ENCODE peak calls at places on chromosomes 11 and 22, in ten cellular contexts. One of them, this sample, is unnamed.

GRCh38 chr22:44669725-44670027 is 32.3 kb upstream of the PRR5 start:
- DNase-seq in endothelial cell of umbilical vein: no peak
- DNase-seq in NCI-H1417: no peak
- DNase-seq in EL: peak
- DNase-seq in EH: peak
- DNase-seq in psoas muscle: no peak
- DNase-seq in activated CD4-positive, CD25-positive, alpha-beta regulatory T cell: no peak
- DNase-seq in brain microvascular endothelial cell: no peak
- DNase-seq in HCEC 1CT: no peak
- DNase-seq in AG09309: no peak
- DNase-seq in this sample: no peak

GRCh38 chr11:88543902-88544655 is 206.5 kb upstream of the CTSC start:
- DNase-seq in HCEC 1CT: peak
- DNase-seq in brain microvascular endothelial cell: peak
- DNase-seq in EH: peak
- DNase-seq in EL: peak
- DNase-seq in activated CD4-positive, CD25-positive, alpha-beta regulatory T cell: peak
- DNase-seq in AG09309: peak
- DNase-seq in endothelial cell of umbilical vein: peak
- DNase-seq in psoas muscle: peak
- DNase-seq in NCI-H1417: peak
- DNase-seq in this sample: peak

GRCh38 chr11:64846998-64847666 is 2.7 kb upstream of the CDC42BPG start:
- DNase-seq in EH: peak
- DNase-seq in psoas muscle: peak
- DNase-seq in HCEC 1CT: peak
- DNase-seq in AG09309: no peak
- DNase-seq in brain microvascular endothelial cell: peak
- DNase-seq in EL: peak
- DNase-seq in NCI-H1417: peak
- DNase-seq in activated CD4-positive, CD25-positive, alpha-beta regulatory T cell: peak
- DNase-seq in endothelial cell of umbilical vein: peak
- DNase-seq in this sample: peak

GRCh38 chr11:109140857-109141515 is 281.0 kb upstream of the C11orf87 start:
- DNase-seq in brain microvascular endothelial cell: no peak
- DNase-seq in endothelial cell of umbilical vein: no peak
- DNase-seq in HCEC 1CT: no peak
- DNase-seq in NCI-H1417: no peak
- DNase-seq in EL: peak
- DNase-seq in psoas muscle: no peak
- DNase-seq in AG09309: no peak
- DNase-seq in EH: no peak
- DNase-seq in activated CD4-positive, CD25-positive, alpha-beta regulatory T cell: no peak
- DNase-seq in this sample: peak

GRCh38 chr22:19996694-19997384 is 19.8 kb downstream of the ARVCF start:
- DNase-seq in NCI-H1417: no peak
- DNase-seq in EH: no peak
- DNase-seq in psoas muscle: peak
- DNase-seq in HCEC 1CT: no peak
- DNase-seq in AG09309: no peak
- DNase-seq in activated CD4-positive, CD25-positive, alpha-beta regulatory T cell: no peak
- DNase-seq in endothelial cell of umbilical vein: no peak
- DNase-seq in EL: no peak
- DNase-seq in brain microvascular endothelial cell: no peak
- DNase-seq in this sample: no peak

GRCh38 chr11:122808494-122808893 is 29.8 kb upstream of the CRTAM start:
- DNase-seq in AG09309: no peak
- DNase-seq in activated CD4-positive, CD25-positive, alpha-beta regulatory T cell: no peak
- DNase-seq in EL: peak
- DNase-seq in psoas muscle: no peak
- DNase-seq in EH: peak
- DNase-seq in NCI-H1417: no peak
- DNase-seq in HCEC 1CT: no peak
- DNase-seq in endothelial cell of umbilical vein: peak
- DNase-seq in brain microvascular endothelial cell: peak
- DNase-seq in this sample: peak

GRCh38 chr11:74265256-74265655 is 46.2 kb downstream of the P4HA3 start:
- DNase-seq in EL: no peak
- DNase-seq in HCEC 1CT: no peak
- DNase-seq in endothelial cell of umbilical vein: no peak
- DNase-seq in NCI-H1417: no peak
- DNase-seq in activated CD4-positive, CD25-positive, alpha-beta regulatory T cell: no peak
- DNase-seq in psoas muscle: no peak
- DNase-seq in EH: no peak
- DNase-seq in brain microvascular endothelial cell: no peak
- DNase-seq in AG09309: no peak
- DNase-seq in this sample: no peak

GRCh38 chr11:86484164-86484794 is 109.6 kb downstream of the CCDC81 start:
- DNase-seq in EL: peak
- DNase-seq in NCI-H1417: no peak
- DNase-seq in psoas muscle: peak
- DNase-seq in endothelial cell of umbilical vein: peak
- DNase-seq in HCEC 1CT: peak
- DNase-seq in AG09309: peak
- DNase-seq in EH: peak
- DNase-seq in activated CD4-positive, CD25-positive, alpha-beta regulatory T cell: no peak
- DNase-seq in brain microvascular endothelial cell: peak
- DNase-seq in this sample: peak

GRCh38 chr11:76677010-76677771 is 6.6 kb upstream of the LRRC32 start:
- DNase-seq in endothelial cell of umbilical vein: no peak
- DNase-seq in NCI-H1417: no peak
- DNase-seq in HCEC 1CT: no peak
- DNase-seq in activated CD4-positive, CD25-positive, alpha-beta regulatory T cell: no peak
- DNase-seq in psoas muscle: no peak
- DNase-seq in EH: peak
- DNase-seq in EL: no peak
- DNase-seq in AG09309: no peak
- DNase-seq in brain microvascular endothelial cell: no peak
- DNase-seq in this sample: no peak

GRCh38 chr11:96486890-96487633 is 97.2 kb downstream of the JRKL start:
- DNase-seq in EL: peak
- DNase-seq in activated CD4-positive, CD25-positive, alpha-beta regulatory T cell: no peak
- DNase-seq in HCEC 1CT: no peak
- DNase-seq in EH: peak
- DNase-seq in NCI-H1417: peak
- DNase-seq in endothelial cell of umbilical vein: no peak
- DNase-seq in psoas muscle: no peak
- DNase-seq in AG09309: no peak
- DNase-seq in brain microvascular endothelial cell: peak
- DNase-seq in this sample: peak

GRCh38 chr11:73889019-73889418 is 12.2 kb downstream of the PAAF1 start:
- DNase-seq in AG09309: peak
- DNase-seq in EH: peak
- DNase-seq in brain microvascular endothelial cell: no peak
- DNase-seq in NCI-H1417: no peak
- DNase-seq in EL: no peak
- DNase-seq in HCEC 1CT: peak
- DNase-seq in psoas muscle: no peak
- DNase-seq in endothelial cell of umbilical vein: peak
- DNase-seq in activated CD4-positive, CD25-positive, alpha-beta regulatory T cell: no peak
- DNase-seq in this sample: peak

GRCh38 chr11:61718046-61718531 is 34.3 kb upstream of the MYRF start:
- DNase-seq in endothelial cell of umbilical vein: no peak
- DNase-seq in NCI-H1417: no peak
- DNase-seq in HCEC 1CT: no peak
- DNase-seq in brain microvascular endothelial cell: no peak
- DNase-seq in EH: no peak
- DNase-seq in activated CD4-positive, CD25-positive, alpha-beta regulatory T cell: no peak
- DNase-seq in psoas muscle: no peak
- DNase-seq in AG09309: no peak
- DNase-seq in EL: no peak
- DNase-seq in this sample: no peak

GRCh38 chr22:19643448-19644313 is 70.6 kb upstream of the SEPTIN5 start:
- DNase-seq in activated CD4-positive, CD25-positive, alpha-beta regulatory T cell: no peak
- DNase-seq in psoas muscle: no peak
- DNase-seq in endothelial cell of umbilical vein: peak
- DNase-seq in brain microvascular endothelial cell: no peak
- DNase-seq in AG09309: no peak
- DNase-seq in EH: peak
- DNase-seq in EL: no peak
- DNase-seq in HCEC 1CT: no peak
- DNase-seq in NCI-H1417: no peak
- DNase-seq in this sample: no peak

GRCh38 chr11:27395556-27396258 is 32.7 kb upstream of the CCDC34 start:
- DNase-seq in HCEC 1CT: peak
- DNase-seq in EL: peak
- DNase-seq in activated CD4-positive, CD25-positive, alpha-beta regulatory T cell: no peak
- DNase-seq in endothelial cell of umbilical vein: no peak
- DNase-seq in EH: peak
- DNase-seq in NCI-H1417: no peak
- DNase-seq in AG09309: no peak
- DNase-seq in psoas muscle: no peak
- DNase-seq in brain microvascular endothelial cell: no peak
- DNase-seq in this sample: peak

GRCh38 chr22:25202290-25202921 is 2.7 kb downstream of the CRYBB3 start:
- DNase-seq in brain microvascular endothelial cell: peak
- DNase-seq in psoas muscle: peak
- DNase-seq in AG09309: peak
- DNase-seq in activated CD4-positive, CD25-positive, alpha-beta regulatory T cell: peak
- DNase-seq in endothelial cell of umbilical vein: peak
- DNase-seq in HCEC 1CT: peak
- DNase-seq in EH: peak
- DNase-seq in EL: peak
- DNase-seq in NCI-H1417: peak
- DNase-seq in this sample: peak

GRCh38 chr11:122743093-122743741 is 87.7 kb downstream of the UBASH3B start:
- DNase-seq in activated CD4-positive, CD25-positive, alpha-beta regulatory T cell: no peak
- DNase-seq in HCEC 1CT: no peak
- DNase-seq in endothelial cell of umbilical vein: no peak
- DNase-seq in NCI-H1417: no peak
- DNase-seq in EH: no peak
- DNase-seq in EL: no peak
- DNase-seq in AG09309: no peak
- DNase-seq in brain microvascular endothelial cell: no peak
- DNase-seq in psoas muscle: no peak
- DNase-seq in this sample: no peak

This sample was measured in M059J.